ENCODE peak calls at places on chromosomes 13 and 19, in five cellular contexts. K is K562, B is prostate gland, W is breast epithelium, G is H1. X is an unnamed sample.

GRCh38 chr19:35404879-35405622 is 34.2 kb downstream of the GPR42 start:
- DNase-seq in K (peak), B (no peak), W (peak), G (no peak), X (no peak)

GRCh38 chr13:62194371-62194770 is 778.7 kb upstream of the PCDH20 start:
- DNase-seq in K (no peak), B (no peak), W (no peak), G (no peak), X (no peak)

GRCh38 chr19:33143897-33144405 is 12.0 kb downstream of the WDR88 start:
- DNase-seq in K (peak), B (peak), W (peak), G (peak), X (peak)

GRCh38 chr13:40966298-40966697 is 52.8 kb downstream of the ELF1 start:
- DNase-seq in K (no peak), B (no peak), W (no peak), G (no peak), X (no peak)

GRCh38 chr13:105442941-105443340 is 1092.5 kb downstream of the EFNB2 start:
- DNase-seq in K (no peak), B (no peak), W (no peak), G (no peak), X (no peak)

GRCh38 chr19:30068528-30069395 is 126.7 kb downstream of the URI1 start:
- DNase-seq in K (no peak), B (no peak), W (no peak), G (no peak), X (peak)

GRCh38 chr19:53583181-53583580 is 45.2 kb downstream of the ZNF331 start:
- DNase-seq in K (no peak), B (no peak), W (no peak), G (no peak), X (no peak)

GRCh38 chr13:40992678-40993077 is 26.4 kb downstream of the ELF1 start:
- DNase-seq in K (no peak), B (no peak), W (no peak), G (no peak), X (no peak)

GRCh38 chr19:30662211-30662861 is 290.2 kb downstream of the ZNF536 start:
- DNase-seq in K (no peak), B (no peak), W (no peak), G (no peak), X (no peak)

GRCh38 chr19:15291089-15291488 is 41.2 kb downstream of the BRD4 start:
- DNase-seq in K (no peak), B (no peak), W (no peak), G (no peak), X (no peak)

GRCh38 chr13:29174093-29174492 is 354.0 kb downstream of the MTUS2 start:
- DNase-seq in K (no peak), B (no peak), W (no peak), G (no peak), X (no peak)

GRCh38 chr13:93388701-93389100 is 162.1 kb downstream of the GPC6 start:
- DNase-seq in K (no peak), B (no peak), W (no peak), G (no peak), X (no peak)

GRCh38 chr13:42279080-42279479 is 7.1 kb downstream of the AKAP11 start:
- DNase-seq in K (no peak), B (no peak), W (no peak), G (no peak), X (no peak)

GRCh38 chr19:55114566-55115145 is 2.8 kb downstream of the PPP1R12C start:
- DNase-seq in K (no peak), B (no peak), W (no peak), G (no peak), X (no peak)

GRCh38 chr13:73809561-73809960 is 324.6 kb downstream of the KLF12 start:
- DNase-seq in K (no peak), B (no peak), W (no peak), G (no peak), X (no peak)

GRCh38 chr13:23357349-23357748 is 76.2 kb downstream of the SACS start:
- DNase-seq in K (no peak), B (no peak), W (no peak), G (no peak), X (no peak)

GRCh38 chr13:37648604-37649003 is 50.0 kb upstream of the POSTN start:
- DNase-seq in K (no peak), B (no peak), W (no peak), G (no peak), X (no peak)
- H3K27ac ChIP-seq in K (no peak), B (no peak), W (no peak), G (no peak), X (no peak)

GRCh38 chr19:1268392-1269064 is 604 bp upstream of the CIRBP start:
- DNase-seq in K (no peak), B (peak), W (no peak), G (no peak), X (no peak)

GRCh38 chr19:1266116-1266817 is 2.9 kb upstream of the CIRBP start:
- DNase-seq in K (peak), B (peak), W (no peak), G (peak), X (peak)

GRCh38 chr19:1267441-1268391 is 1.4 kb upstream of the CIRBP start:
- DNase-seq in K (no peak), B (peak), W (no peak), G (no peak), X (no peak)

GRCh38 chr19:1265611-1266115 is 3.5 kb upstream of the CIRBP start:
- DNase-seq in K (no peak), B (peak), W (no peak), G (no peak), X (peak)

DNA sequence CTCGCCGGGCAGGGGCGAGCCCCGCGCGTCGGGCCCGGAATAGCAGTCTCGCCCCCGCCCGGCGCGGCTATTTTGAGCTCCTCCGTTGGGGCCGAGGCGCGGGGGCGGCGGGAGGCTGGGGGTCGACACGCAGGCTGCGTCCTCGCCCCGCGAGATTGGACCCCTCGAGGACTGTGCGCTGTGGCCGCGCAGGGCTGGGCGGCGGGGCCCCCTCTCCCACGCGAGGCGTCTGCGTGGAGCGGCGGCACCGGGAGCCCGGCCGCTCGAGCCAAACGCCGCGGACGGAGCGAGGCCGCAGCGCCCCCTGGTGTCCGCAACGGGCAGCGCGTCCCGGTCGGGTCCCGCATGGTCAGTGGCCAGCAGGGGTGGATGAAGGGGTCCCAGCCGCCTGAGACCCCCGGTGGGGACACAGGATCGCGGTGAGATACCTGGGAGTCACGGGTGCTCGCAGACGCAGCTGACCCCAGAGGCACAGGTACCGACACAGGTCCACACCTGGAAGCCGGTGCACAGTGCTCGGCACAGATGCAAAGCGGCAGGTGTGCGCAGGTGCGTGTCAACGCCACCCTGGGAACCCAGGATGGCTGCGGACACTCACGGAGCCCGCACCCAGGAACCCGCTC is 2.2 kb upstream of the CIRBP start:
- DNase-seq in K (peak), B (peak), W (no peak), G (peak), X (no peak)
- TF ChIP-seq POLR2AphosphoS5 in K (no peak), B (no peak), W (peak), G (no peak), X (no peak)

GRCh38 chr13:95624020-95624419 is 20.5 kb downstream of the DZIP1 start:
- DNase-seq in K (peak), B (no peak), W (no peak), G (peak), X (no peak)
- TF ChIP-seq POLR2A in K (no peak), B (no peak), W (no peak), G (no peak), X (no peak)

DNA sequence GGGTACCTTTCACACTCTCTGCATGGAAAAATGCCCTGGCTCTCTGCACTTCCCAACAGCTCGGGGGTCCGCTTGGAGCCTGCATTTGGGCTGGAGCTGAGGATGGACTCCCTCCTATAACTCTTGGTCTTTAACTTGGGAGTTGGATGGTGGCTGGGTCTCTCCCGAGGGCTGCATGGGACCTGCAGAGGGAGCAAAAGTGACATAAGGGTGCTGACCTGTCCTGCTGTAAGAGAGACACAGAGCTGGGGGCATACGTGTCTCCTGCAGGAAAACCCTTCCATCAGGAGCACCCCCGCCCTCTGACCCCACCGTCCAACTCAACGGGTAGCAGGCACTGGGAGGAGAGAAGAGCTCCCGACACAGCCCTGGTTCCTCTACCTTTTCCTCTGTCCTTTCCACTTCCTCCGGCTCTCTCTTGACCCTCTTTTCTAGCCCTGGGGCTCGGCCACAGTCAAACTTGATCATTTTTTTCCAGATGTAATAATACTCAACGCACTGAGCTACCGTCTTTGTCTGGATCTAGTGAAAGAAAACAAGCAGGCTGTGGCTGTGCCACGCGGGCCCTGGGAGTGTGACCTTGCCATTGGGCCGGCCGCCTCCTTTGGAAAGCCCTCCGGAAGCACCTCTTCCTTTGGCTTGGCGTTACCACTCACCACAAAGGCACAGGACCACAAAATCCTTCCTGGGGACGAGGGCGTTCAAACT is 6.8 kb upstream of the NAPA start:
- DNase-seq in K (no peak), B (no peak), W (no peak), G (no peak), X (no peak)
- H3K27ac ChIP-seq in K (no peak), B (no peak), W (peak), G (no peak), X (no peak)

GRCh38 chr19:39397360-39398296 is 6.5 kb downstream of the MED29 start:
- DNase-seq in K (peak), B (peak), W (peak), G (peak), X (peak)
- TF ChIP-seq POLR2AphosphoS5 in K (peak), B (peak), W (peak), G (peak), X (no peak)

DNA sequence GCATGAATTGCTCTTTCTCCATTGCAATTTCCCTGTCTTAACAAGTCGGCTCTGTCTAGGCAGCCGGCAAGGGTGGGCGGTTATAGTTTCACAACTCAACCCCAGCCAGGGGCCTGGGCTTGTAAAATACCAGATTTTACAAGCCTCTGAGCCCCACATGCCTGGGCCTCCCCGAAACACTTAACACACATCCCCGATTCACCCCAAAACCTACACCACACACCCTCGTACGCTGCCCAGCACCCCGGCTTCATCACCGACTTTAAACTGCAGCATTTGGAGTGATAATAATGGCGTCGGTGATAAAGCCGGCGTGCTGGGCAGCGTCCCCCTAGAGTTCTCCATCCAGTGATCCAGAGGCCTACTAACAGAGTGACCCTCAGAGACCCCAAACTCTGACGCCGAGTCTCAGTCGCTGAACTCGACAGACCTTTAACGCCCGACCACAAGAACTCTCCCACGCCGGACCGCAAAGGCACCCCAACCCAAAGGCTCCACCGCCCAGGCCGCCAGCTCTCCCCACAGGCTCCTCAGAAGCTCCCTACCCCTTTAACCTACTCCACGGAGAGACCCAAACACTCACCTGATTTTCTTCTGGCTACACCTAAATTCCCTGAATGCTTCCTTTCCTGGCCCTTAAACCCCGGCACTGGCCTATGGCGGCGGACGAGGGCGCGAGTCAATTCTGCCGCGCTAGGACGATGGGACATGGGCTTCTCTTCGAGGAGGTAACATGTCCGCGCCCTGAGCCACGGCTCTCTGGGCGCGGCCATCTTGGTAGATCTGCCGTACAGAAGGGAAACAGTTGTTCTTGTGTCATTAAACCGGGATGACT is at the start of gene ZNF649:
- DNase-seq in K (peak), B (peak), W (peak), G (peak), X (peak)
- TF ChIP-seq POLR2A in K (peak), B (peak), W (peak), G (peak), X (no peak)

GRCh38 chr19:57888107-57888493 is 737 bp downstream of the ZNF814 start:
- DNase-seq in K (no peak), B (no peak), W (no peak), G (no peak), X (no peak)

GRCh38 chr19:57886046-57886445 is 2.8 kb downstream of the ZNF814 start:
- DNase-seq in K (no peak), B (no peak), W (no peak), G (no peak), X (no peak)

GRCh38 chr19:57887195-57887941 is 1.5 kb downstream of the ZNF814 start:
- DNase-seq in K (no peak), B (no peak), W (no peak), G (no peak), X (no peak)

DNA sequence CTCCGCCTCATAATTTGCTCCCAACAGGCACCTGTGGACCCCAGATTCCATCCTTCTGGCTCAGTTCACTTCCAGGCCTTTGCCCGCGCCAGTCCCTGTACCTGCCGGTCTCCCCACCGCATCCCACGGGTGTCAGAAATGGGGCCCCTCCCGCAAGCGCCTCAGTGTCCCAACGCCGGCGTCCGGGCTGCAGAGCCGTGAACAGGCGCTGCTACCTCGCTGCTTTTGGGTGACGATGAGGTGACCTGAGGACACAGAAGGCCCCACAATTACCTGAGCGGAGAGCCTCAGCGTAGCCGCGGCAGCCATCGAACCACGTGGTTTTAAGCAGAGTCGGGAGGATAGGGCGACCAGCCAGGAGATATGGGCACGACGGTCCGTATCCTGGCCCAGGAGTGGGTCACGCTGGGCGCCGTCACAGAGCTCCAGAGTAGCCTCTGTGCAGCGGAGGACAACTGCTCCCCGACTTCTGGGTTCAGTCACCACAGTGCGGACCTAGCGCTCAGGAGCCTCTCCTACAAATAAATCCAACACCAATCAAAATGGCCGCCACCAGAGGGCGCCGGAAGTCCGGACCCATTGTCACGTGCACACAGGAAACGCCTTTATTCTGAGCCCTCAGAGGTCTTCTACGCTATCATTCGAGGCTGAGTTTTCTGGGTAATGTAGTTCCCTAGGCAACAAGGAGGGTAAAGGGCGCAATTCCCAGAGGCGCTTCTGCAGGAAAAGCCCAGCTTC is at the start of gene ZNF814:
- DNase-seq in K (no peak), B (peak), W (peak), G (peak), X (peak)
- H3K27ac ChIP-seq in K (no peak), B (peak), W (peak), G (peak), X (peak)

DNA sequence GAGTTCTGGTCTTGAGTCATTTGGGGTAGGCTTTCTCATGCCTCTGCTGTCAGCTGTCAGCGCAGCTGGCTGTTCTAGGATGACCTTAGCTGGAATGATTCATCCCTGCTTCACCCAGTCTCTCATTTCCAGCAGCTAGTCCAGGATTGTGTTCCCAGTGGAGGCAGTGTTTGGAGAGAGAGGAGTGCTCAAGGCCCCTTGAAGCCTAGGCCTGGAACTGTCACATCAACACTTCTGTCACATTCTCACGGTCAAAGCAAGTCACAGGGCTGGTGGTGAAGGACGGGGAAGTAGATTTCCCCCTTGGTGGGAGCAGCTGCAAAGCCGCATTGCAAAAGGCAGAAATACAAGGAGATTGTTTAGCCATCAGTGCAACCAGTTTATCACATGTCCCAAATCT is 15.2 kb downstream of the TPT1 start:
- DNase-seq in K (no peak), B (no peak), W (no peak), G (no peak), X (no peak)
- TF ChIP-seq POLR2AphosphoS5 in K (no peak), B (no peak), W (peak), G (no peak), X (no peak)

X was measured in suprapubic skin.